ENCODE peak calls at places on chromosomes 13 and 19, in six cellular contexts. A is CD8-positive, alpha-beta T cell; X is gastrocnemius medialis; C is PC-9; O is neuronal stem cell; S is uterus. G is an unnamed sample. For H3K27me3 and H3K9me3, the result is how much of the 10 kb centered on the place peaks cover.

GRCh38 chr19:374886-375235 is 30.3 kb upstream of the MIER2 start:
- DNase-seq in A (no peak), X (no peak), C (no peak), O (no peak), S (no peak), G (no peak)

GRCh38 chr13:108195146-108195545 is 20.2 kb downstream of the LIG4 start:
- DNase-seq in A (no peak), X (no peak), C (no peak), O (no peak), S (no peak), G (no peak)

GRCh38 chr19:40690050-40690698 is at the start of gene NUMBL:
- DNase-seq in A (no peak), X (no peak), C (no peak), O (peak), S (no peak), G (no peak)

GRCh38 chr13:99892189-99892588 is 79.4 kb downstream of the ZIC5 start:
- DNase-seq in A (no peak), X (no peak), C (no peak), O (peak), S (no peak), G (no peak)

GRCh38 chr19:3690551-3691371 is 9.5 kb downstream of the PIP5K1C start:
- DNase-seq in A (no peak), X (no peak), C (no peak), O (no peak), S (no peak), G (no peak)

GRCh38 chr19:16358456-16358855 is 33.8 kb downstream of the KLF2 start:
- DNase-seq in A (no peak), X (no peak), C (no peak), O (no peak), S (no peak), G (no peak)

GRCh38 chr13:111187879-111188643 is 73.0 kb downstream of the ARHGEF7 start:
- DNase-seq in A (no peak), X (no peak), C (no peak), O (no peak), S (no peak), G (no peak)

GRCh38 chr13:112510002-112510780 is 77.8 kb downstream of the TUBGCP3 start:
- DNase-seq in A (no peak), X (no peak), C (no peak), O (peak), S (no peak), G (no peak)

GRCh38 chr19:32012206-32012605 is 333.2 kb upstream of the ZNF507 start:
- DNase-seq in A (no peak), X (no peak), C (no peak), O (no peak), S (no peak), G (no peak)

GRCh38 chr13:91813255-91813654 is 414.8 kb downstream of the GPC5 start:
- DNase-seq in A (no peak), X (no peak), C (no peak), O (no peak), S (no peak), G (no peak)

GRCh38 chr13:94967183-94968039 is 255.1 kb upstream of the SOX21 start:
- DNase-seq in A (no peak), X (no peak), C (no peak), O (peak), S (no peak), G (no peak)

GRCh38 chr13:39773833-39774232 is 118.4 kb downstream of the COG6 start:
- DNase-seq in A (no peak), X (no peak), C (no peak), O (no peak), S (no peak), G (no peak)

GRCh38 chr19:33143897-33144405 is 12.0 kb downstream of the WDR88 start:
- DNase-seq in A (peak), X (peak), C (no peak), O (peak), S (peak), G (peak)

GRCh38 chr19:49430678-49431329 is 5.6 kb downstream of the GFY start:
- DNase-seq in A (no peak), X (no peak), C (no peak), O (no peak), S (no peak), G (no peak)

GRCh38 chr19:44723952-44724319 is 24.6 kb upstream of the BCL3 start:
- DNase-seq in A (peak), X (peak), C (peak), O (peak), S (peak), G (peak)

GRCh38 chr19:37654525-37654832 is 786 bp downstream of the ZFP30 start:
- DNase-seq in A (no peak), X (no peak), C (no peak), O (no peak), S (no peak), G (no peak)

GRCh38 chr13:111363121-111363520 is 42.7 kb downstream of the TEX29 start:
- DNase-seq in A (no peak), X (no peak), C (no peak), O (no peak), S (no peak), G (no peak)

GRCh38 chr13:98470920-98471319 is 106.0 kb downstream of the STK24 start:
- DNase-seq in A (no peak), X (no peak), C (no peak), O (no peak), S (no peak), G (no peak)

GRCh38 chr19:42042455-42043170 is 27.4 kb downstream of the GRIK5 start:
- DNase-seq in A (no peak), X (no peak), C (no peak), O (no peak), S (no peak), G (no peak)

GRCh38 chr19:11137542-11138384 is 17.8 kb downstream of the SPC24 start:
- DNase-seq in A (peak), X (peak), C (peak), O (peak), S (peak), G (peak)

GRCh38 chr13:54029720-54030119 is 1001.1 kb downstream of the OLFM4 start:
- DNase-seq in A (no peak), X (no peak), C (no peak), O (no peak), S (no peak), G (no peak)

GRCh38 chr19:15075801-15076200 is 6.2 kb upstream of the OR1I1 start:
- DNase-seq in A (no peak), X (no peak), C (peak), O (no peak), S (no peak), G (no peak)

GRCh38 chr13:47039106-47039505 is 142.3 kb upstream of the HTR2A start:
- DNase-seq in A (no peak), X (no peak), C (no peak), O (no peak), S (no peak), G (no peak)

GRCh38 chr13:87120476-87120875 is 550.7 kb upstream of the SLITRK5 start:
- DNase-seq in A (no peak), X (no peak), C (no peak), O (no peak), S (no peak), G (no peak)

GRCh38 chr13:27794075-27794691 is 1.9 kb downstream of the GSX1 start:
- DNase-seq in A (no peak), X (no peak), C (no peak), O (no peak), S (no peak), G (no peak)

GRCh38 chr19:30388327-30388726 is 16.1 kb downstream of the ZNF536 start:
- DNase-seq in A (no peak), X (no peak), C (no peak), O (no peak), S (no peak), G (no peak)

GRCh38 chr19:1466018-1466460 is 13.0 kb downstream of the C19orf25 start:
- DNase-seq in A (no peak), X (no peak), C (no peak), O (no peak), S (no peak), G (no peak)
- H3K27me3 ChIP-seq in A (under half), X (half or more), C (under half), O (under half), S (under half), G (under half)

DNA sequence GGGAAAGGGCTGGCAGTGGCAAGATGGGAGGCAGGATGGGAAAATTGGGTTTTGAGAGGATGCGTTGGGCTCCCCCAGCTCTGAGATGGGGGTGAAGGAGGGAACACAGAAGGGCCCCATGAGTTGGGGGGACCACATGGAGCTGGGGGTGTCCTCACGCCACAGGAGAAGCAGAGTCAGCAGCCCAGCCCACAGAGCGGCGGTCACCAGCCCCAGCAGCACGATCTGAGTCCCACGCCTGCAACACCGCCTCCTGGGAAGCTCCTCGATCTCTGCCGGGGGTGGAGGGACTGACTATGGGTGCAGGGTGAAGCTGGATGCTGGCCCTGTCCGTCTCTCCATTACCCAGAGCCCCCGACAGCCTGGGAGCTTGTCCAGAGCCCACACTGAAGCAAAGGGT is 3.3 kb downstream of the FCER2 start:
- DNase-seq in A (no peak), X (no peak), C (no peak), O (no peak), S (no peak), G (no peak)
- H3K4me3 ChIP-seq in A (no peak), X (no peak), C (no peak), O (no peak), S (no peak), G (no peak)

GRCh38 chr19:19710506-19710905 is 22.4 kb downstream of the ZNF14 start:
- DNase-seq in A (no peak), X (no peak), C (no peak), O (no peak), S (no peak), G (no peak)

GRCh38 chr19:19711306-19711933 is 21.5 kb downstream of the ZNF14 start:
- DNase-seq in A (no peak), X (no peak), C (no peak), O (no peak), S (no peak), G (no peak)

DNA sequence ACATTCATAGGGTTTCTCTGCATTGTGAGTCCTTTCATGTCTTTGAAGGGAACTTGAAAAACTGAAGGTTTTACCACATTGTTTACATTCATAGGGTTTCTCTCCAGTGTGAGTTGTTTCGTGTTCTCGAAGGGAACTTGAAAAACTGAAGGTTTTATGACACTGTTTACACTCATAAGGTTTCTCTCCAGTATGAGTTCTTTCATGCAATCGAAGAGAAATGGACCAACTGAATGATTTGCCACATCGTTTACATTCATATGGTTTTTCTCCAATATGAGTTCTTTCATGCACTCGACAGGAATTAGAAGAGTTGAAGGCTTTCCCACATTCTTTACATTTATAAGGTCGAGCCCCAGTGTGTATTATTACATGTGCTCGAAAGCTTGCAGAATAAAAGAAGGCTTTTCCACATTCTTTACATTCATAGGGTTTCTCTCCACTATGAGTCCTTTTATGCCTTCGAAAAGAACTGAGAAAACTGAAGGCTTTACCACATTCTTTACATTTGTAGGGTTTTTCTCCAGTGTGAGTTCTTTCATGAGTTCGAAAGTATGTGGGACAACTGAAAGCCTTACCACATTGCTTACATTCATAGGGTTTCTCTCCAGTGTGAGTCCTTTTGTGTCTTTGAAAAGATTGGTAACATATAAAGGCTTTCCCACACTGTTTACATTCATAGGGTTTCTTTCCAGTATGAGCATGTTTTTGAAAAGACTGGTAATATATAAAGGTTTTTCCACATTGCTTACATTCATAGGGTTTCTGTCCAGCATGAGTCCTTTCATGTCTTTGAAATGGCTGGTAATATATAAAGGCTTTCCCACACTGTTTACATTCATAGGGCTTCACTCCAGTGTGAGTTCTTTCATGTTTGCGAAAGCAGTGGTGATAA is 20.7 kb downstream of the ZNF14 start:
- DNase-seq in A (no peak), X (no peak), C (no peak), O (no peak), S (no peak), G (no peak)
- H3K9me3 ChIP-seq in A (half or more), X (under half), C (half or more), O (half or more), S (half or more), G (half or more)

GRCh38 chr13:67643656-67644055 is 413.5 kb upstream of the PCDH9 start:
- DNase-seq in A (no peak), X (no peak), C (no peak), O (no peak), S (no peak), G (no peak)
- H3K27me3 ChIP-seq in A (under half), X (under half), C (under half), O (under half), S (under half), G (under half)

GRCh38 chr19:7987084-7987768 is 18.2 kb downstream of the ELAVL1 start:
- DNase-seq in A (no peak), X (no peak), C (no peak), O (no peak), S (no peak), G (no peak)

GRCh38 chr19:7986321-7987083 is 18.9 kb downstream of the ELAVL1 start:
- DNase-seq in A (no peak), X (no peak), C (peak), O (no peak), S (no peak), G (no peak)

GRCh38 chr19:7988307-7988706 is 17.1 kb downstream of the ELAVL1 start:
- DNase-seq in A (no peak), X (no peak), C (peak), O (no peak), S (no peak), G (no peak)

GRCh38 chr19:7992575-7992974 is 12.9 kb downstream of the ELAVL1 start:
- DNase-seq in A (no peak), X (no peak), C (peak), O (no peak), S (no peak), G (no peak)

DNA sequence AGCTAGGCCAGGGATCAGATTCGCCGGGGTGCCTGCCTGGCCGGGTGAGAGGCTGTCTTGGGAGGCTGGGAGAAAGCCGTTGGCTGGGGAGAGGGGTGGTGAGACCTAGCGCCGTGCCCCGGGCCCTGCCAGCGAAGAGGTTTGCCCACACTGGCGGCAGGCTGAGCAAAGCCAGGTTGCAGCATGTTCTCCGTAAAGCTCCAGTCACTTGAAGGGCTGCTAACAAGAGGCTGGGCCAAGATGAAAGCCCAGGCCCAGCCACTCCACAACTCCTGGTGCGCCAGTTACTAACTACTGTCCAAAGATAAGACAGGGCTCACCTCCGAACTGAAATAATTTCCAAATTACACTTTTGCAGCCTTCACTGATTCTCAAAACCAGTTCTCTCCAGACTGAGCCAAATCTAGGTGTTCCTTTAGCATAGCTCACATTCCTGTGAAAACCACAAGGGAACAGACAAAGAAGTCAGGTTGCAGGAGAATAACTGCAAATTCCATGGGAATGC is 16.3 kb downstream of the ELAVL1 start:
- DNase-seq in A (no peak), X (no peak), C (peak), O (no peak), S (no peak), G (no peak)
- H3K4me3 ChIP-seq in A (no peak), X (no peak), C (no peak), O (no peak), S (no peak), G (peak)

GRCh38 chr19:12255372-12255771 is 39.3 kb downstream of the ZNF44 start:
- DNase-seq in A (no peak), X (no peak), C (no peak), O (no peak), S (no peak), G (no peak)
- H3K9me3 ChIP-seq in A (under half), X (under half), C (under half), O (under half), S (under half), G (under half)

DNA sequence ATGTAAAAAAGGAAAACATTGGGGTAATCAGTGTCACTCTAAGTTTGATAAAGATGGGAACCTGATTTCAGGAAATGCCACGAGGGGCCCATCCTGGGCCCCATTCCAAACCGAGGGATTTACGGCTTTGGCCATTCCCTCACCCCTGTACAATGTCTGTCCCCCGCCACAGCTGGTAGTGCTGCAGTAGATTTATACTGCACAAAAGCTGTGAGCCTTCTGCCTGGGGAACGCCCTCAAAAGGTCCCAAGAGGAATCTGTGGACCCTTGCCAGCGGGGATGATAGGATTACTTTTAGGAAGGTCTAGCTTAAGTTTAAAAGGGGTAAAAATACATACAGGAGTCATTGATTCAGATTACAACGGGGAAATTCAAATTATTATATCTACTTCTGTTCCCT is 173.3 kb upstream of the SGCG start:
- DNase-seq in A (no peak), X (no peak), C (no peak), O (no peak), S (peak), G (no peak)
- H3K27me3 ChIP-seq in A (under half), X (under half), C (under half), O (under half), S (under half), G (under half)

GRCh38 chr19:6238643-6239281 is 41.0 kb downstream of the MLLT1 start:
- DNase-seq in A (no peak), X (peak), C (no peak), O (no peak), S (peak), G (no peak)
- H3K4me3 ChIP-seq in A (no peak), X (peak), C (no peak), O (peak), S (no peak), G (no peak)

DNA sequence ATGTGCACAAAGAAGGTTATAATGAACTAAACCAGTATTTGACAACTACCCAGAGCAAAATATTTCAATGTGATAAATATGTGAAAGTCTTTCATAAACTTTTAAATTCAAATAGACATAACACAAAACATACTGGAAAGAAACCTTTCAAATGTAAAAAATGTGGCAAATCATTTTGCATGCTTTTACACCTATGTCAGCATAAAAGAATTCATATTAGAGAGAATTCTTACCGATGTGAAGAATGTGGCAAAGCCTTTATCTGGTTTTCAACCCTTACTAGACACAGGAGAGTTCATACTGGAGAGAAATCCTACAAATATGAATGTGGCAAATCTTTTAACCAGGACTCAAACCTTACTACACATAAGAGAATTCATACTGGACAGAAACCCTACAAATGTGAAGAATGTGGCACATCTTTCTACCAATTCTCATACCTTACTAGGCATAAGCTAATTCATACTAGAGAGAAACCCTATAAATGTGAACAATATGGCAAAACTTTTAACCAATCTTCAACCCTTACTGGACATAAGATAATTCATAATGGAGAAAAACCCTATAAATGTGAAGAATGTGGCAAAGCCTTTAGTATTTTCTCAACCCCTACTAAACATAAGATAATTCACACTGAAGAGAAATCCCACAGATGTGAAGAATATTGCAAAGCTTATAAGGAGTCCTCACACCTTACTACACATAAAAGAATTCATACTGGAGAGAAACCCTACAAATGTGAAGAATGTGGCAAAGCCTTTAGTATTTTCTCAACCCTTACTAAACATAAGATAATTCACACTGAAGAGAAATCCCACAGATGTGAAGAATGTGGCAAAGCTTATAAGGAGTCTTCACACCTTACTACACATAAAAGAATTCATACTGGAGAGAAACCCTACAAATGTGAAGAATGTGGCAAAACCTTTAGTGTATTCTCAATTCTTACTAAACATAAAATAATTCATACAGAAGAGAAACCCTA is 26.4 kb downstream of the ZNF493 start:
- DNase-seq in A (no peak), X (no peak), C (no peak), O (no peak), S (no peak), G (no peak)
- H3K9me3 ChIP-seq in A (under half), X (under half), C (half or more), O (under half), S (under half), G (half or more)

DNA sequence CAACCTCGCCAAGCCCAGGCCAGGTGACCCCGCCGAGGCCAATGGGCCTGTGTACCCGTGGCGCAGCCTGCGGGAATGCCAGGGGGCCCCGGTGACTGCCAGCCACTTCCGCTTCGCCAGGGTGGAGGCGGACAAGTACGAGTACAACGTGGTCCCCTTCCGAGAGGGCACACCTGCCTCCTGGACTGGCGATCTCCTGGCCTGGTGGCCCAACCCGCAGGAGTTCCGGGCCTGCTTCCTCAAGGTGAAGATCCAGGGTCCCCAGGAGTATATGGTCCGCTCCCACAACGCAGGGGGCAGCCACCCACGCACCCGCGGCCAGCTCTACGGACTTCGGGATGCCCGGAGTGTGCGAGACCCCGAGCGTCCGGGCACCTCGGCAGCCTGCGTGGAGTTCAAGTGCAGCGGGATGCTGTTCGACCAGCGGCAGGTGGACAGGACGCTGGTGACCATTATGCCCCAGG is 7.1 kb downstream of the CILP2 start:
- DNase-seq in A (no peak), X (no peak), C (no peak), O (no peak), S (no peak), G (no peak)
- H3K27me3 ChIP-seq in A (under half), X (half or more), C (under half), O (under half), S (under half), G (under half)

G was measured in breast epithelium.